ENCODE peak calls at places on chromosomes 6 and 20, in six cellular contexts. R is endothelial cell, P is HEK293T, Q is non-pigmented ciliary epithelial cell, K is HFF-Myc, J is posterior cingulate gyrus. A is an unnamed sample.

GRCh38 chr6:15417811-15418210 is 171.9 kb downstream of the JARID2 start:
- DNase-seq in P (no peak), Q (peak), K (no peak), R (no peak), J (no peak), A (no peak)

GRCh38 chr6:134004714-134005113 is 47.7 kb downstream of the SLC2A12 start:
- DNase-seq in J (no peak), K (no peak), Q (no peak), P (no peak), R (no peak), A (no peak)

GRCh38 chr6:5325173-5325572 is 63.9 kb downstream of the FARS2 start:
- DNase-seq in Q (no peak), P (no peak), J (peak), R (peak), K (no peak), A (no peak)

GRCh38 chr6:170208651-170209353 is 82.1 kb downstream of the DLL1 start:
- DNase-seq in R (peak), J (peak), P (no peak), K (no peak), Q (no peak), A (no peak)

GRCh38 chr6:108627692-108628565 is 67.2 kb downstream of the FOXO3 start:
- DNase-seq in P (no peak), K (no peak), Q (no peak), R (no peak), J (no peak), A (no peak)

GRCh38 chr20:25544760-25545159 is 40.6 kb downstream of the NINL start:
- DNase-seq in Q (no peak), J (no peak), P (no peak), R (no peak), K (no peak), A (no peak)

GRCh38 chr6:82878812-82879211 is 186.8 kb downstream of the UBE3D start:
- DNase-seq in Q (no peak), P (no peak), R (no peak), J (no peak), K (peak), A (no peak)

GRCh38 chr6:99614430-99615161 is 8.0 kb downstream of the PRDM13 start:
- DNase-seq in R (no peak), P (peak), J (peak), Q (no peak), K (no peak), A (peak)

GRCh38 chr6:45419574-45420082 is 41.9 kb upstream of the SUPT3H start:
- DNase-seq in R (peak), P (peak), Q (no peak), K (no peak), J (peak), A (peak)

A was measured in A549.